ENCODE peak calls at places on chromosome 3, in ten cellular contexts. M is transverse colon, Q is neuronal stem cell, A is heart right ventricle, W is GM23248, L is fibroblast of lung, X is K562, T is body of pancreas, V is sigmoid colon, H is stomach. D is an unnamed sample.

GRCh38 chr3:111069974-111070751 is 1.5 kb upstream of the NECTIN3 start:
- DNase-seq in M (peak; percentile 22), Q (no peak), A (peak; percentile 18), W (peak; percentile 44), L (peak; percentile 31), X (no peak), T (peak; percentile 22), V (no peak), H (no peak), D (peak; percentile 50)

GRCh38 chr3:173970206-173970605 is 572.7 kb downstream of the NLGN1 start:
- DNase-seq in M (no peak), Q (no peak), A (no peak), W (no peak), L (no peak), X (no peak), T (no peak), V (no peak), H (no peak), D (no peak)

GRCh38 chr3:19632099-19633074 is 301.6 kb downstream of the EFHB start:
- DNase-seq in M (no peak), Q (no peak), A (no peak), W (no peak), L (no peak), X (no peak), T (no peak), V (no peak), H (no peak), D (no peak)

GRCh38 chr3:192303235-192303634 is 424.1 kb downstream of the FGF12 start:
- DNase-seq in M (no peak), Q (peak; percentile 4), A (no peak), W (no peak), L (no peak), X (no peak), T (no peak), V (no peak), H (no peak), D (no peak)

GRCh38 chr3:184582583-184582982 is 21.0 kb downstream of the EPHB3 start:
- DNase-seq in M (no peak), Q (no peak), A (peak; percentile 54), W (peak; percentile 91), L (no peak), X (no peak), T (no peak), V (peak; percentile 86), H (no peak), D (no peak)

GRCh38 chr3:169772530-169772950 is 656 bp upstream of the MYNN start:
- DNase-seq in M (peak; percentile 78), Q (peak; percentile 75), A (peak; percentile 61), W (peak; percentile 85), L (peak; percentile 87), X (peak; percentile 61), T (peak; percentile 76), V (peak; percentile 91), H (peak; percentile 76), D (peak; percentile 69)

GRCh38 chr3:16279417-16279816 is 14.4 kb downstream of the OXNAD1 start:
- DNase-seq in M (no peak), Q (no peak), A (no peak), W (no peak), L (no peak), X (no peak), T (no peak), V (no peak), H (no peak), D (no peak)

GRCh38 chr3:172856766-172857742 is 106.5 kb downstream of the ECT2 start:
- DNase-seq in M (peak; percentile 8), Q (no peak), A (peak; percentile 40), W (no peak), L (no peak), X (peak; percentile 80), T (peak; percentile 39), V (no peak), H (peak; percentile 32), D (no peak)

GRCh38 chr3:105747056-105747455 is 121.8 kb downstream of the CBLB start:
- DNase-seq in M (no peak), Q (no peak), A (no peak), W (peak; percentile 86), L (peak; percentile 69), X (no peak), T (no peak), V (no peak), H (no peak), D (no peak)

GRCh38 chr3:187811580-187812250 is 66.4 kb upstream of the BCL6 start:
- DNase-seq in M (no peak), Q (no peak), A (no peak), W (peak; percentile 87), L (peak; percentile 70), X (no peak), T (no peak), V (no peak), H (no peak), D (no peak)

GRCh38 chr3:160136421-160136820 is 88.8 kb upstream of the C3orf80 start:
- DNase-seq in M (no peak), Q (no peak), A (no peak), W (no peak), L (no peak), X (no peak), T (no peak), V (no peak), H (no peak), D (no peak)

GRCh38 chr3:122563717-122564025 is 429 bp downstream of the PARP9 start:
- DNase-seq in M (no peak), Q (no peak), A (no peak), W (peak; percentile 43), L (peak; percentile 24), X (peak; percentile 13), T (no peak), V (no peak), H (no peak), D (no peak)

GRCh38 chr3:148999806-149000205 is 8.5 kb downstream of the GYG1 start:
- DNase-seq in M (no peak), Q (no peak), A (no peak), W (no peak), L (peak; percentile 49), X (no peak), T (no peak), V (no peak), H (no peak), D (no peak)

GRCh38 chr3:16301490-16301889 is 36.5 kb downstream of the OXNAD1 start:
- DNase-seq in M (no peak), Q (no peak), A (no peak), W (no peak), L (no peak), X (no peak), T (no peak), V (no peak), H (no peak), D (no peak)

DNA sequence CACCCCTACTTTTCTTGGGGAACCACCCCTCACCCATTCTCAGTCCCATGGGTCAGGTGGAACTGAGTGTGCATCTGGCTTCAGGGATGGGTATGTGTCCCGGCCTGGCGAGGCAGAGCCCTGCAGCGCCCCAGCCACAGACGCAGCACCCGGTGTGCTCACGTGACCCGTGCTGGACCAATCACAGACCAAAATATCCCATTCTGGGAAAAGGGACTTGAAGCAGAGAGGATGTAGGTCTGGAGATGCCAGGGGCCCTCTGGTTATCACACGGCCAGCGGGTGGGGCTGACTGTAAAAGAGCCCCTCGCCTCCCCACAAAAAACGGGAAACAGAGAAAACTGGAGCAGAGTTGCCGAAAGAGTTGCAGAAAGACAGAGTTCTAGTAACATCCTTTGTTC is 138.0 kb upstream of the RAD18 start:
- DNase-seq in M (no peak), Q (no peak), A (no peak), W (no peak), L (no peak), X (peak; percentile 83), T (no peak), V (no peak), H (no peak), D (no peak)
- H3K4me1 ChIP-seq in M (no peaks in the 10 kb centered on the region), Q (peaks cover 33% of the 10 kb centered on the region), A (no peaks in the 10 kb centered on the region), W (no peaks in the 10 kb centered on the region), L (no peaks in the 10 kb centered on the region), X (no peaks in the 10 kb centered on the region), T (no peaks in the 10 kb centered on the region), V (no peaks in the 10 kb centered on the region), H (peaks cover 11% of the 10 kb centered on the region), D (no peaks in the 10 kb centered on the region)

GRCh38 chr3:50242778-50243551 is 7.0 kb downstream of the GNAI2 start:
- DNase-seq in M (peak; percentile 65), Q (no peak), A (peak; percentile 69), W (peak; percentile 71), L (no peak), X (no peak), T (no peak), V (peak; percentile 84), H (peak; percentile 50), D (peak; percentile 91)

GRCh38 chr3:50246517-50246954 is 10.5 kb downstream of the GNAI2 start:
- DNase-seq in M (peak; percentile 55), Q (no peak), A (peak; percentile 45), W (peak; percentile 99), L (peak; percentile 76), X (peak; percentile 67), T (no peak), V (no peak), H (no peak), D (peak; percentile 82)

GRCh38 chr3:50243552-50243895 is 7.5 kb downstream of the GNAI2 start:
- DNase-seq in M (no peak), Q (no peak), A (no peak), W (no peak), L (no peak), X (no peak), T (no peak), V (no peak), H (no peak), D (no peak)

GRCh38 chr3:50245831-50246516 is 10.0 kb downstream of the GNAI2 start:
- DNase-seq in M (peak; percentile 95), Q (peak; percentile 97), A (peak; percentile 93), W (peak; percentile 94), L (peak; percentile 83), X (peak; percentile 86), T (peak; percentile 93), V (peak; percentile 95), H (peak; percentile 94), D (peak; percentile 94)

GRCh38 chr3:50245251-50245745 is 9.3 kb downstream of the GNAI2 start:
- DNase-seq in M (no peak), Q (no peak), A (no peak), W (no peak), L (no peak), X (no peak), T (no peak), V (no peak), H (no peak), D (no peak)
- H3K4me1 ChIP-seq in M (peaks cover 56% of the 10 kb centered on the region), Q (peaks cover 53% of the 10 kb centered on the region), A (peaks cover 99% of the 10 kb centered on the region), W (peaks cover 50% of the 10 kb centered on the region), L (peaks cover 57% of the 10 kb centered on the region), X (peaks cover 51% of the 10 kb centered on the region), T (peaks cover 49% of the 10 kb centered on the region), V (peaks cover 99% of the 10 kb centered on the region), H (peaks cover 98% of the 10 kb centered on the region), D (peaks cover 72% of the 10 kb centered on the region)

DNA sequence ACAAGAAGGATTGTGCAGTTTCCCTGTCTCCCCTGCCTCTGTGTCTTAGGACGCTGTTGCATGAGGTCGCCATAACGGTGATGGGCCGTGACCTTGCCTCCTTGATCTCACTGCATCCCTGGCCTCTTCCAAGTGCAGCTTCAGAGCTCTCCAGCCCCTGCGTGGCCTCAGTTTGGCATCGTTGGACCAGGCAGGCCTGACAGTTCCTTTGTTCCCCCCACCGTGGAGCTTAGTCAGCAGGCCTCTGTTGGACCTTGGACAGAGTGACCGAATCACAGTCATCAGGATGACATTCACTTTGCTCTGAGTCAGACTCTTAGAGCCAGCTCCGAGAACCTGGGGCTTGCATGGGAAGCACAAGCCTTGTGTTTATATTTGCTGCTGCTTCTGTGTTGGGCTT is 139.4 kb downstream of the OPA1 start:
- DNase-seq in M (no peak), Q (no peak), A (no peak), W (peak; percentile 95), L (peak; percentile 66), X (no peak), T (no peak), V (no peak), H (no peak), D (no peak)
- H3K4me1 ChIP-seq in M (no peaks in the 10 kb centered on the region), Q (peaks cover 26% of the 10 kb centered on the region), A (no peaks in the 10 kb centered on the region), W (peaks cover 11% of the 10 kb centered on the region), L (peaks cover 3% of the 10 kb centered on the region), X (peaks cover 3% of the 10 kb centered on the region), T (peaks cover 33% of the 10 kb centered on the region), V (no peaks in the 10 kb centered on the region), H (no peaks in the 10 kb centered on the region), D (no peaks in the 10 kb centered on the region)

GRCh38 chr3:52978109-52978754 is 67.6 kb downstream of the SFMBT1 start:
- DNase-seq in M (no peak), Q (no peak), A (no peak), W (no peak), L (no peak), X (no peak), T (no peak), V (no peak), H (no peak), D (no peak)
- H3K4me1 ChIP-seq in M (no peaks in the 10 kb centered on the region), Q (no peaks in the 10 kb centered on the region), A (no peaks in the 10 kb centered on the region), W (no peaks in the 10 kb centered on the region), L (no peaks in the 10 kb centered on the region), X (no peaks in the 10 kb centered on the region), T (peaks cover 22% of the 10 kb centered on the region), V (no peaks in the 10 kb centered on the region), H (no peaks in the 10 kb centered on the region), D (no peaks in the 10 kb centered on the region)